ENCODE peak calls at places on chromosomes 11 and 22, in seven cellular contexts. X, W, A, C, Q, H and T are unnamed samples.
A peak's percentile ranks its signal among the peaks of the same experiment; 100 is the strongest.

GRCh38 chr11:79956061-79956460 is 515.2 kb upstream of the TENM4 start:
- DNase-seq in X (no peak), W (no peak), A (no peak), C (no peak), Q (no peak), H (no peak), T (no peak)

GRCh38 chr11:78161937-78162336 is 22.5 kb upstream of the ALG8 start:
- DNase-seq in X (no peak), W (no peak), A (no peak), C (no peak), Q (no peak), H (no peak), T (no peak)

GRCh38 chr22:43435851-43436535 is 24.2 kb downstream of the MPPED1 start:
- DNase-seq in X (peak; percentile 4), W (no peak), A (no peak), C (no peak), Q (no peak), H (no peak), T (no peak)

GRCh38 chr22:35686298-35686697 is 31.4 kb upstream of the APOL5 start:
- DNase-seq in X (no peak), W (no peak), A (no peak), C (no peak), Q (no peak), H (no peak), T (no peak)

GRCh38 chr11:133911169-133911568 is 45.6 kb downstream of the IGSF9B start:
- DNase-seq in X (no peak), W (no peak), A (no peak), C (no peak), Q (peak; percentile 11), H (no peak), T (no peak)

GRCh38 chr11:42407379-42407778 is 904.4 kb upstream of the API5 start:
- DNase-seq in X (no peak), W (no peak), A (peak; percentile 30), C (peak; percentile 4), Q (no peak), H (peak; percentile 66), T (no peak)

GRCh38 chr11:121479839-121480238 is 27.1 kb upstream of the SORL1-AS1 start:
- DNase-seq in X (no peak), W (no peak), A (no peak), C (no peak), Q (no peak), H (no peak), T (no peak)

GRCh38 chr22:32627091-32627490 is 152.5 kb downstream of the FBXO7 start:
- DNase-seq in X (no peak), W (no peak), A (no peak), C (no peak), Q (peak; percentile 63), H (no peak), T (no peak)

GRCh38 chr11:15987044-15987443 is 369.3 kb downstream of the SOX6 start:
- DNase-seq in X (no peak), W (no peak), A (no peak), C (no peak), Q (no peak), H (no peak), T (no peak)

GRCh38 chr11:60985991-60986915 is 14.8 kb downstream of the CD6 start:
- DNase-seq in X (peak; percentile 59), W (peak; percentile 15), A (no peak), C (no peak), Q (peak; percentile 81), H (no peak), T (no peak)

GRCh38 chr11:135074397-135074998 is 662.5 kb upstream of the B3GAT1 start:
- DNase-seq in X (peak; percentile 47), W (no peak), A (no peak), C (no peak), Q (no peak), H (no peak), T (no peak)

GRCh38 chr11:11552688-11553087 is 69.1 kb downstream of the GALNT18 start:
- DNase-seq in X (no peak), W (no peak), A (no peak), C (no peak), Q (peak; percentile 73), H (no peak), T (no peak)

GRCh38 chr22:36277482-36278291 is 24.8 kb downstream of the APOL1 start:
- DNase-seq in X (peak; percentile 66), W (peak; percentile 55), A (no peak), C (no peak), Q (peak; percentile 68), H (peak; percentile 45), T (no peak)

GRCh38 chr11:29333993-29334780 is 682.6 kb downstream of the KCNA4 start:
- DNase-seq in X (peak; percentile 56), W (peak; percentile 88), A (no peak), C (no peak), Q (no peak), H (no peak), T (no peak)